ENCODE peak calls at places on chromosomes 7 and 10, in four cellular contexts. One of them, this sample, is unnamed.

GRCh38 chr7:20299647-20300312 is 30.9 kb upstream of the ITGB8 start:
- DNase-seq in A549: no peak
- DNase-seq in GM12878: peak
- DNase-seq in K562: no peak
- DNase-seq in this sample: no peak

GRCh38 chr7:40429821-40430220 is 295.0 kb downstream of the SUGCT start:
- DNase-seq in A549: no peak
- DNase-seq in GM12878: no peak
- DNase-seq in K562: no peak
- DNase-seq in this sample: no peak

GRCh38 chr10:133509700-133510099 is 17.5 kb upstream of the CYP2E1 start:
- DNase-seq in A549: no peak
- DNase-seq in GM12878: no peak
- DNase-seq in K562: no peak
- DNase-seq in this sample: no peak

GRCh38 chr10:30784896-30785605 is 155.5 kb upstream of the LYZL2 start:
- DNase-seq in A549: no peak
- DNase-seq in GM12878: no peak
- DNase-seq in K562: no peak
- DNase-seq in this sample: no peak

GRCh38 chr10:48659790-48660189 is 24.9 kb upstream of the WDFY4 start:
- DNase-seq in A549: no peak
- DNase-seq in GM12878: no peak
- DNase-seq in K562: no peak
- DNase-seq in this sample: no peak

GRCh38 chr7:151290355-151290760 is 41.9 kb upstream of the SMARCD3 start:
- DNase-seq in A549: no peak
- DNase-seq in GM12878: no peak
- DNase-seq in K562: no peak
- DNase-seq in this sample: no peak

GRCh38 chr10:114825513-114826253 is 4.1 kb downstream of the FHIP2A start:
- DNase-seq in A549: no peak
- DNase-seq in GM12878: peak
- DNase-seq in K562: no peak
- DNase-seq in this sample: no peak

GRCh38 chr10:114550756-114551290 is 107.3 kb downstream of the ABLIM1 start:
- DNase-seq in A549: peak
- DNase-seq in GM12878: no peak
- DNase-seq in K562: peak
- DNase-seq in this sample: peak

GRCh38 chr10:102769375-102770107 is 25.8 kb downstream of the WBP1L start:
- DNase-seq in A549: peak
- DNase-seq in GM12878: no peak
- DNase-seq in K562: peak
- DNase-seq in this sample: peak

GRCh38 chr10:51358227-51358626 is 283.9 kb downstream of the PRKG1 start:
- DNase-seq in A549: no peak
- DNase-seq in GM12878: no peak
- DNase-seq in K562: no peak
- DNase-seq in this sample: no peak

GRCh38 chr10:77637474-77637985 is at the start of gene KCNMA1:
- DNase-seq in A549: peak
- DNase-seq in GM12878: no peak
- DNase-seq in K562: no peak
- DNase-seq in this sample: no peak

GRCh38 chr10:120400601-120401000 is 56.4 kb upstream of the PLPP4 start:
- DNase-seq in A549: no peak
- DNase-seq in GM12878: no peak
- DNase-seq in K562: no peak
- DNase-seq in this sample: no peak

GRCh38 chr7:41855798-41856197 is 152.9 kb upstream of the INHBA start:
- DNase-seq in A549: no peak
- DNase-seq in GM12878: no peak
- DNase-seq in K562: no peak
- DNase-seq in this sample: no peak

GRCh38 chr10:34346516-34347150 is 468.5 kb downstream of the PARD3 start:
- DNase-seq in A549: no peak
- DNase-seq in GM12878: no peak
- DNase-seq in K562: no peak
- DNase-seq in this sample: no peak

GRCh38 chr7:106371629-106372028 is 86.8 kb upstream of the NAMPT start:
- DNase-seq in A549: no peak
- DNase-seq in GM12878: no peak
- DNase-seq in K562: peak
- DNase-seq in this sample: no peak

GRCh38 chr7:130201796-130202195 is 3.4 kb downstream of the TMEM209 start:
- DNase-seq in A549: no peak
- DNase-seq in GM12878: no peak
- DNase-seq in K562: peak
- DNase-seq in this sample: no peak

GRCh38 chr7:17255930-17256329 is 42.5 kb upstream of the AHR start:
- DNase-seq in A549: no peak
- DNase-seq in GM12878: no peak
- DNase-seq in K562: no peak
- DNase-seq in this sample: no peak

GRCh38 chr10:101816913-101817541 is 1.2 kb downstream of the OGA start:
- DNase-seq in A549: no peak
- DNase-seq in GM12878: no peak
- DNase-seq in K562: no peak
- DNase-seq in this sample: no peak

GRCh38 chr10:84348860-84349259 is 20.5 kb downstream of the CCSER2 start:
- DNase-seq in A549: no peak
- DNase-seq in GM12878: no peak
- DNase-seq in K562: no peak
- DNase-seq in this sample: no peak

GRCh38 chr10:69438531-69439349 is 12.5 kb upstream of the TSPAN15 start:
- DNase-seq in A549: peak
- DNase-seq in GM12878: no peak
- DNase-seq in K562: no peak
- DNase-seq in this sample: no peak
- TF ChIP-seq SMC3 in A549: no peak
- TF ChIP-seq SMC3 in GM12878: no peak
- TF ChIP-seq SMC3 in K562: no peak
- TF ChIP-seq SMC3 in this sample: no peak

DNA sequence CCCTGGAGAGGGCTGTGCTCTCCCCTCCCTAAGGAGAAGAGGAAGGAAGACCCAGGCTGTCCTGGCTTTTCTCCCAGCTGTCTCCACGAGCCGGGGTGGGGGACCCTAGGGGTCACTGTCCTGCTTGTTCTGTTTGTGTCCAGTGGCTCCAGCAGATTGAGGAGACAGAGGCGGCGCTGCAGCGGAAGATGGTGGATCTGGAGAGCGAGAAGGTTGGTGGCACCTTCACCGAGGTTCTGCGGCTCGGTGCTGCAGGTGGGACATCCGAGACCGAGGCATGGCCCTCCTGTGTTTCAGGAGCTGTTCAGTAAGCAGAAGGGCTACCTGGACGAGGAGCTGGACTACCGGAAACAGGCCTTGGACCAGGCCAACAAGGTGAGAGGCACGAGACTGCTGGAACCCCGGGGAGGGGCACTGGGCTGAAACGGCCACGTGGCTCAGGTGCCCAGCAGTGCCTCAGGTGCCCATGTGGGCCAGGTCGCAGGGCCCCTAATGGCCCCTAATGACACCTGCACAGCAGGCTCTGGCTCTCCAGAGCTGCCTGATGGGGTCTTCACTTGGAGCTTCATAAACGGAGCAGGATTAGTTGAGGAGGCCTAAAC is 33.0 kb upstream of the DPYSL4 start:
- DNase-seq in A549: no peak
- DNase-seq in GM12878: no peak
- DNase-seq in K562: no peak
- DNase-seq in this sample: no peak
- TF ChIP-seq MYC in A549: no peak
- TF ChIP-seq MYC in GM12878: no peak
- TF ChIP-seq MYC in K562: no peak
- TF ChIP-seq MYC in this sample: no peak

GRCh38 chr7:137862358-137862757 is 15.6 kb upstream of the DGKI start:
- DNase-seq in A549: no peak
- DNase-seq in GM12878: no peak
- DNase-seq in K562: peak
- DNase-seq in this sample: no peak

GRCh38 chr7:137867289-137867688 is 20.5 kb upstream of the DGKI start:
- DNase-seq in A549: no peak
- DNase-seq in GM12878: no peak
- DNase-seq in K562: no peak
- DNase-seq in this sample: no peak

GRCh38 chr7:137865764-137866163 is 19.0 kb upstream of the DGKI start:
- DNase-seq in A549: no peak
- DNase-seq in GM12878: no peak
- DNase-seq in K562: no peak
- DNase-seq in this sample: no peak

DNA sequence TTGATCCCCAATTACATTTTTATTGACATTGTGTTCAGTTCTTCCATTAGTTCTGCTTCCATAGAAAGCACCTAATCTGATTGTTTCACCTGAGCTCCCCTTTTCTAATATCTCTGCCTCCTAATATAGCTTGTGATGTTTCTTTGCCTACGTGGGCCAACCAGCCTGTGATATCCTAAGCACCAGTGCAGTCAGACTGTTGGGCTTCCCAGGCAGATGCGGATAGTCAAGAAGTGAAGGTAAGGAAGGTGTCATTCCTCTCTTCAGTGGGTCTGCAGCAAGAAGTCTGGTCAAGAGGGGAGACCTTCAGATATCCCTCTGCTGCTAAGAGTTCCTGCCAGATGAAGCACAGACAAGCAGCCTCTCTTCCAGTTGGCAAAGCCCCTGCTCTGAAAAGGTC is 16.2 kb upstream of the DGKI start:
- DNase-seq in A549: no peak
- DNase-seq in GM12878: no peak
- DNase-seq in K562: no peak
- DNase-seq in this sample: no peak
- TF ChIP-seq SMC3 in A549: no peak
- TF ChIP-seq SMC3 in GM12878: no peak
- TF ChIP-seq SMC3 in K562: no peak
- TF ChIP-seq SMC3 in this sample: no peak

DNA sequence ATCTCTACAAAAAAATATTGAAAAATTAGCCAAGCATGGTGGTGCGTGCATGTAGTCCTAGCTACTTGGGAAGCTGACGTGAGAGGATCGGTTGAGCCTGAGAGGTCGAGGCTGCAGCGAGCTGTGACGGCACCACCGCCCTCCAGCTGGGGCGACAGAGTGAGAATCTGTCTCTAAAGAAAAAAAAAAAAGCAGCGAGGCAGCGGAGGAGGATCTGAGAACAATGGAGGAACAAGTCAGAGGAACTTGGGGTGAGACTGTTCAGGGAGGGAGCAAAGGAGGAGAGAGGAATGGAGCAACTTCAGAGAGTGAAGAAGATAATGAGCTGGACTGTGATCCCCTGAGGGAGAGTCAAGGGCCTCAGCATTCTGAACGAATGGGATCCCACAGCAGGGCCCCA is 85.4 kb downstream of the MKX start:
- DNase-seq in A549: no peak
- DNase-seq in GM12878: no peak
- DNase-seq in K562: no peak
- DNase-seq in this sample: no peak
- TF ChIP-seq MYC in A549: no peak
- TF ChIP-seq MYC in GM12878: no peak
- TF ChIP-seq MYC in K562: no peak
- TF ChIP-seq MYC in this sample: no peak

GRCh38 chr7:100386940-100387339 is 13.7 kb downstream of the PILRA start:
- DNase-seq in A549: no peak
- DNase-seq in GM12878: no peak
- DNase-seq in K562: no peak
- DNase-seq in this sample: no peak
- TF ChIP-seq SMC3 in A549: no peak
- TF ChIP-seq SMC3 in GM12878: no peak
- TF ChIP-seq SMC3 in K562: no peak
- TF ChIP-seq SMC3 in this sample: no peak

This sample was measured in HepG2.